ENCODE peak calls at places on chromosomes 3 and 15, in nine cellular contexts. One of them, this sample, is unnamed.

GRCh38 chr3:189684317-189684716 is 53.1 kb downstream of the TP63 start:
- DNase-seq in coronary artery: no peak
- DNase-seq in stimulated activated CD4-positive, alpha-beta T cell treated with anti-CD3 and anti-CD28 coated beads, Interleukin-12 subunit alpha, Interleukin-12 subunit beta, amount 100 ng/mL, for 4 hours: no peak
- DNase-seq in LHCN-M2: no peak
- DNase-seq in substantia nigra: no peak
- DNase-seq in HT1080: no peak
- DNase-seq in EH: no peak
- DNase-seq in T-helper 1 cell: no peak
- DNase-seq in stimulated activated naive CD4-positive, alpha-beta T cell treated with Interleukin-2 at 50 U/mL for 16 hours: no peak
- DNase-seq in this sample: no peak

GRCh38 chr15:55884223-55884622 is 109.2 kb downstream of the NEDD4 start:
- DNase-seq in substantia nigra: no peak
- DNase-seq in coronary artery: no peak
- DNase-seq in LHCN-M2: no peak
- DNase-seq in stimulated activated CD4-positive, alpha-beta T cell treated with anti-CD3 and anti-CD28 coated beads, Interleukin-12 subunit alpha, Interleukin-12 subunit beta, amount 100 ng/mL, for 4 hours: no peak
- DNase-seq in stimulated activated naive CD4-positive, alpha-beta T cell treated with Interleukin-2 at 50 U/mL for 16 hours: no peak
- DNase-seq in HT1080: no peak
- DNase-seq in T-helper 1 cell: no peak
- DNase-seq in EH: peak; percentile 42
- DNase-seq in this sample: no peak

GRCh38 chr3:175273573-175273972 is 414.4 kb downstream of the NAALADL2 start:
- DNase-seq in substantia nigra: no peak
- DNase-seq in HT1080: no peak
- DNase-seq in LHCN-M2: no peak
- DNase-seq in EH: no peak
- DNase-seq in T-helper 1 cell: no peak
- DNase-seq in stimulated activated naive CD4-positive, alpha-beta T cell treated with Interleukin-2 at 50 U/mL for 16 hours: no peak
- DNase-seq in coronary artery: no peak
- DNase-seq in stimulated activated CD4-positive, alpha-beta T cell treated with anti-CD3 and anti-CD28 coated beads, Interleukin-12 subunit alpha, Interleukin-12 subunit beta, amount 100 ng/mL, for 4 hours: no peak
- DNase-seq in this sample: no peak

GRCh38 chr3:39064646-39065045 is 12.8 kb downstream of the WDR48 start:
- DNase-seq in stimulated activated CD4-positive, alpha-beta T cell treated with anti-CD3 and anti-CD28 coated beads, Interleukin-12 subunit alpha, Interleukin-12 subunit beta, amount 100 ng/mL, for 4 hours: no peak
- DNase-seq in stimulated activated naive CD4-positive, alpha-beta T cell treated with Interleukin-2 at 50 U/mL for 16 hours: no peak
- DNase-seq in LHCN-M2: no peak
- DNase-seq in T-helper 1 cell: no peak
- DNase-seq in coronary artery: no peak
- DNase-seq in EH: peak; percentile 79
- DNase-seq in substantia nigra: no peak
- DNase-seq in HT1080: no peak
- DNase-seq in this sample: peak; percentile 5

GRCh38 chr3:149233323-149233722 is 11.7 kb upstream of the CP start:
- DNase-seq in LHCN-M2: no peak
- DNase-seq in EH: no peak
- DNase-seq in stimulated activated naive CD4-positive, alpha-beta T cell treated with Interleukin-2 at 50 U/mL for 16 hours: no peak
- DNase-seq in coronary artery: no peak
- DNase-seq in HT1080: no peak
- DNase-seq in substantia nigra: no peak
- DNase-seq in T-helper 1 cell: no peak
- DNase-seq in stimulated activated CD4-positive, alpha-beta T cell treated with anti-CD3 and anti-CD28 coated beads, Interleukin-12 subunit alpha, Interleukin-12 subunit beta, amount 100 ng/mL, for 4 hours: no peak
- DNase-seq in this sample: no peak

GRCh38 chr3:12135029-12135634 is 23.6 kb downstream of the TIMP4 start:
- DNase-seq in HT1080: peak; percentile 67
- DNase-seq in EH: peak; percentile 66
- DNase-seq in stimulated activated CD4-positive, alpha-beta T cell treated with anti-CD3 and anti-CD28 coated beads, Interleukin-12 subunit alpha, Interleukin-12 subunit beta, amount 100 ng/mL, for 4 hours: peak; percentile 65
- DNase-seq in LHCN-M2: peak; percentile 51
- DNase-seq in coronary artery: peak; percentile 77
- DNase-seq in substantia nigra: peak; percentile 50
- DNase-seq in stimulated activated naive CD4-positive, alpha-beta T cell treated with Interleukin-2 at 50 U/mL for 16 hours: peak; percentile 37
- DNase-seq in T-helper 1 cell: peak; percentile 40
- DNase-seq in this sample: peak; percentile 61

GRCh38 chr3:4768021-4768420 is 211.2 kb upstream of the BHLHE40 start:
- DNase-seq in stimulated activated naive CD4-positive, alpha-beta T cell treated with Interleukin-2 at 50 U/mL for 16 hours: no peak
- DNase-seq in T-helper 1 cell: no peak
- DNase-seq in HT1080: no peak
- DNase-seq in stimulated activated CD4-positive, alpha-beta T cell treated with anti-CD3 and anti-CD28 coated beads, Interleukin-12 subunit alpha, Interleukin-12 subunit beta, amount 100 ng/mL, for 4 hours: no peak
- DNase-seq in LHCN-M2: no peak
- DNase-seq in substantia nigra: no peak
- DNase-seq in EH: no peak
- DNase-seq in coronary artery: no peak
- DNase-seq in this sample: no peak

GRCh38 chr15:81265944-81266775 is 57.8 kb downstream of the STARD5 start:
- DNase-seq in stimulated activated naive CD4-positive, alpha-beta T cell treated with Interleukin-2 at 50 U/mL for 16 hours: peak; percentile 78
- DNase-seq in LHCN-M2: peak; percentile 73
- DNase-seq in EH: peak; percentile 79
- DNase-seq in T-helper 1 cell: peak; percentile 77
- DNase-seq in HT1080: peak; percentile 66
- DNase-seq in stimulated activated CD4-positive, alpha-beta T cell treated with anti-CD3 and anti-CD28 coated beads, Interleukin-12 subunit alpha, Interleukin-12 subunit beta, amount 100 ng/mL, for 4 hours: peak; percentile 84
- DNase-seq in coronary artery: no peak
- DNase-seq in substantia nigra: peak; percentile 56
- DNase-seq in this sample: peak; percentile 77

GRCh38 chr15:29674661-29675533 is 147.4 kb downstream of the TJP1 start:
- DNase-seq in stimulated activated CD4-positive, alpha-beta T cell treated with anti-CD3 and anti-CD28 coated beads, Interleukin-12 subunit alpha, Interleukin-12 subunit beta, amount 100 ng/mL, for 4 hours: no peak
- DNase-seq in coronary artery: no peak
- DNase-seq in substantia nigra: no peak
- DNase-seq in stimulated activated naive CD4-positive, alpha-beta T cell treated with Interleukin-2 at 50 U/mL for 16 hours: no peak
- DNase-seq in HT1080: peak; percentile 40
- DNase-seq in LHCN-M2: no peak
- DNase-seq in T-helper 1 cell: no peak
- DNase-seq in EH: peak; percentile 59
- DNase-seq in this sample: peak; percentile 58

GRCh38 chr3:32082727-32083126 is 23.7 kb upstream of the GPD1L start:
- DNase-seq in coronary artery: no peak
- DNase-seq in HT1080: no peak
- DNase-seq in substantia nigra: no peak
- DNase-seq in EH: peak; percentile 13
- DNase-seq in T-helper 1 cell: no peak
- DNase-seq in stimulated activated CD4-positive, alpha-beta T cell treated with anti-CD3 and anti-CD28 coated beads, Interleukin-12 subunit alpha, Interleukin-12 subunit beta, amount 100 ng/mL, for 4 hours: no peak
- DNase-seq in stimulated activated naive CD4-positive, alpha-beta T cell treated with Interleukin-2 at 50 U/mL for 16 hours: no peak
- DNase-seq in LHCN-M2: no peak
- DNase-seq in this sample: peak; percentile 63

GRCh38 chr15:56064152-56064551 is 70.7 kb upstream of the NEDD4 start:
- DNase-seq in EH: no peak
- DNase-seq in LHCN-M2: no peak
- DNase-seq in HT1080: no peak
- DNase-seq in T-helper 1 cell: no peak
- DNase-seq in coronary artery: no peak
- DNase-seq in stimulated activated CD4-positive, alpha-beta T cell treated with anti-CD3 and anti-CD28 coated beads, Interleukin-12 subunit alpha, Interleukin-12 subunit beta, amount 100 ng/mL, for 4 hours: no peak
- DNase-seq in stimulated activated naive CD4-positive, alpha-beta T cell treated with Interleukin-2 at 50 U/mL for 16 hours: no peak
- DNase-seq in substantia nigra: no peak
- DNase-seq in this sample: no peak

GRCh38 chr15:78907577-78907976 is 34.9 kb downstream of the MORF4L1 start:
- DNase-seq in coronary artery: no peak
- DNase-seq in EH: no peak
- DNase-seq in stimulated activated CD4-positive, alpha-beta T cell treated with anti-CD3 and anti-CD28 coated beads, Interleukin-12 subunit alpha, Interleukin-12 subunit beta, amount 100 ng/mL, for 4 hours: no peak
- DNase-seq in substantia nigra: no peak
- DNase-seq in stimulated activated naive CD4-positive, alpha-beta T cell treated with Interleukin-2 at 50 U/mL for 16 hours: no peak
- DNase-seq in T-helper 1 cell: no peak
- DNase-seq in LHCN-M2: no peak
- DNase-seq in HT1080: no peak
- DNase-seq in this sample: peak; percentile 24

GRCh38 chr3:36540898-36541518 is 160.7 kb downstream of the STAC start:
- DNase-seq in LHCN-M2: peak; percentile 39
- DNase-seq in stimulated activated CD4-positive, alpha-beta T cell treated with anti-CD3 and anti-CD28 coated beads, Interleukin-12 subunit alpha, Interleukin-12 subunit beta, amount 100 ng/mL, for 4 hours: no peak
- DNase-seq in stimulated activated naive CD4-positive, alpha-beta T cell treated with Interleukin-2 at 50 U/mL for 16 hours: no peak
- DNase-seq in HT1080: peak; percentile 23
- DNase-seq in coronary artery: no peak
- DNase-seq in T-helper 1 cell: no peak
- DNase-seq in EH: peak; percentile 65
- DNase-seq in substantia nigra: no peak
- DNase-seq in this sample: peak; percentile 47

GRCh38 chr15:98515186-98515585 is 133.2 kb upstream of the IGF1R start:
- DNase-seq in T-helper 1 cell: no peak
- DNase-seq in EH: no peak
- DNase-seq in HT1080: no peak
- DNase-seq in stimulated activated naive CD4-positive, alpha-beta T cell treated with Interleukin-2 at 50 U/mL for 16 hours: no peak
- DNase-seq in stimulated activated CD4-positive, alpha-beta T cell treated with anti-CD3 and anti-CD28 coated beads, Interleukin-12 subunit alpha, Interleukin-12 subunit beta, amount 100 ng/mL, for 4 hours: no peak
- DNase-seq in coronary artery: no peak
- DNase-seq in substantia nigra: no peak
- DNase-seq in LHCN-M2: no peak
- DNase-seq in this sample: no peak

GRCh38 chr3:159765860-159766294 is 222.8 kb upstream of the IL12A start:
- DNase-seq in coronary artery: no peak
- DNase-seq in EH: no peak
- DNase-seq in HT1080: no peak
- DNase-seq in stimulated activated naive CD4-positive, alpha-beta T cell treated with Interleukin-2 at 50 U/mL for 16 hours: no peak
- DNase-seq in T-helper 1 cell: no peak
- DNase-seq in substantia nigra: no peak
- DNase-seq in stimulated activated CD4-positive, alpha-beta T cell treated with anti-CD3 and anti-CD28 coated beads, Interleukin-12 subunit alpha, Interleukin-12 subunit beta, amount 100 ng/mL, for 4 hours: no peak
- DNase-seq in LHCN-M2: no peak
- DNase-seq in this sample: no peak

GRCh38 chr3:124834723-124835718 is 52.1 kb downstream of the ITGB5 start:
- DNase-seq in LHCN-M2: peak; percentile 98
- DNase-seq in substantia nigra: no peak
- DNase-seq in T-helper 1 cell: peak; percentile 17
- DNase-seq in stimulated activated naive CD4-positive, alpha-beta T cell treated with Interleukin-2 at 50 U/mL for 16 hours: peak; percentile 16
- DNase-seq in coronary artery: peak; percentile 85
- DNase-seq in HT1080: peak; percentile 97
- DNase-seq in stimulated activated CD4-positive, alpha-beta T cell treated with anti-CD3 and anti-CD28 coated beads, Interleukin-12 subunit alpha, Interleukin-12 subunit beta, amount 100 ng/mL, for 4 hours: peak; percentile 35
- DNase-seq in EH: peak; percentile 60
- DNase-seq in this sample: peak; percentile 99

GRCh38 chr3:50655009-50655830 is 19.5 kb upstream of the DOCK3 start:
- DNase-seq in substantia nigra: no peak
- DNase-seq in HT1080: peak; percentile 45
- DNase-seq in coronary artery: no peak
- DNase-seq in LHCN-M2: peak; percentile 55
- DNase-seq in stimulated activated naive CD4-positive, alpha-beta T cell treated with Interleukin-2 at 50 U/mL for 16 hours: peak; percentile 5
- DNase-seq in EH: peak; percentile 33
- DNase-seq in T-helper 1 cell: no peak
- DNase-seq in stimulated activated CD4-positive, alpha-beta T cell treated with anti-CD3 and anti-CD28 coated beads, Interleukin-12 subunit alpha, Interleukin-12 subunit beta, amount 100 ng/mL, for 4 hours: peak; percentile 26
- DNase-seq in this sample: peak; percentile 7

GRCh38 chr3:104359546-104359945 is 1007.2 kb upstream of the ALCAM start:
- DNase-seq in substantia nigra: no peak
- DNase-seq in stimulated activated naive CD4-positive, alpha-beta T cell treated with Interleukin-2 at 50 U/mL for 16 hours: no peak
- DNase-seq in coronary artery: no peak
- DNase-seq in EH: peak; percentile 95
- DNase-seq in T-helper 1 cell: no peak
- DNase-seq in HT1080: peak; percentile 77
- DNase-seq in stimulated activated CD4-positive, alpha-beta T cell treated with anti-CD3 and anti-CD28 coated beads, Interleukin-12 subunit alpha, Interleukin-12 subunit beta, amount 100 ng/mL, for 4 hours: no peak
- DNase-seq in LHCN-M2: peak; percentile 82
- DNase-seq in this sample: peak; percentile 63

GRCh38 chr15:89099968-89100367 is 11.7 kb downstream of the ABHD2 start:
- DNase-seq in T-helper 1 cell: no peak
- DNase-seq in stimulated activated CD4-positive, alpha-beta T cell treated with anti-CD3 and anti-CD28 coated beads, Interleukin-12 subunit alpha, Interleukin-12 subunit beta, amount 100 ng/mL, for 4 hours: no peak
- DNase-seq in coronary artery: no peak
- DNase-seq in stimulated activated naive CD4-positive, alpha-beta T cell treated with Interleukin-2 at 50 U/mL for 16 hours: no peak
- DNase-seq in EH: no peak
- DNase-seq in HT1080: no peak
- DNase-seq in LHCN-M2: no peak
- DNase-seq in substantia nigra: no peak
- DNase-seq in this sample: no peak

GRCh38 chr15:56732881-56733130 is 503 bp downstream of the ZNF280D start:
- DNase-seq in stimulated activated naive CD4-positive, alpha-beta T cell treated with Interleukin-2 at 50 U/mL for 16 hours: no peak
- DNase-seq in substantia nigra: no peak
- DNase-seq in HT1080: peak; percentile 45
- DNase-seq in LHCN-M2: no peak
- DNase-seq in stimulated activated CD4-positive, alpha-beta T cell treated with anti-CD3 and anti-CD28 coated beads, Interleukin-12 subunit alpha, Interleukin-12 subunit beta, amount 100 ng/mL, for 4 hours: no peak
- DNase-seq in T-helper 1 cell: no peak
- DNase-seq in coronary artery: peak; percentile 86
- DNase-seq in EH: no peak
- DNase-seq in this sample: no peak

GRCh38 chr3:86982883-86983282 is 8.1 kb downstream of the VGLL3 start:
- DNase-seq in stimulated activated naive CD4-positive, alpha-beta T cell treated with Interleukin-2 at 50 U/mL for 16 hours: no peak
- DNase-seq in HT1080: no peak
- DNase-seq in coronary artery: no peak
- DNase-seq in EH: peak; percentile 92
- DNase-seq in LHCN-M2: peak; percentile 86
- DNase-seq in T-helper 1 cell: no peak
- DNase-seq in stimulated activated CD4-positive, alpha-beta T cell treated with anti-CD3 and anti-CD28 coated beads, Interleukin-12 subunit alpha, Interleukin-12 subunit beta, amount 100 ng/mL, for 4 hours: no peak
- DNase-seq in substantia nigra: no peak
- DNase-seq in this sample: peak; percentile 76

GRCh38 chr3:26920579-26920978 is 298.0 kb downstream of the LRRC3B start:
- DNase-seq in EH: no peak
- DNase-seq in T-helper 1 cell: no peak
- DNase-seq in substantia nigra: no peak
- DNase-seq in stimulated activated CD4-positive, alpha-beta T cell treated with anti-CD3 and anti-CD28 coated beads, Interleukin-12 subunit alpha, Interleukin-12 subunit beta, amount 100 ng/mL, for 4 hours: no peak
- DNase-seq in HT1080: no peak
- DNase-seq in stimulated activated naive CD4-positive, alpha-beta T cell treated with Interleukin-2 at 50 U/mL for 16 hours: no peak
- DNase-seq in coronary artery: no peak
- DNase-seq in LHCN-M2: no peak
- DNase-seq in this sample: no peak

GRCh38 chr3:100797921-100798491 is 88.7 kb downstream of the TFG start:
- DNase-seq in coronary artery: no peak
- DNase-seq in HT1080: no peak
- DNase-seq in stimulated activated naive CD4-positive, alpha-beta T cell treated with Interleukin-2 at 50 U/mL for 16 hours: no peak
- DNase-seq in stimulated activated CD4-positive, alpha-beta T cell treated with anti-CD3 and anti-CD28 coated beads, Interleukin-12 subunit alpha, Interleukin-12 subunit beta, amount 100 ng/mL, for 4 hours: no peak
- DNase-seq in substantia nigra: no peak
- DNase-seq in LHCN-M2: no peak
- DNase-seq in EH: peak; percentile 34
- DNase-seq in T-helper 1 cell: no peak
- DNase-seq in this sample: no peak